ENCODE peak calls at places on chromosomes 7 and 10, in five cellular contexts. One of them, this sample, is unnamed.

GRCh38 chr7:138226001-138226476 is 149.8 kb downstream of the AKR1D1 start:
- DNase-seq in PC-3: peak; percentile 57
- DNase-seq in nephron progenitor cell: no peak
- DNase-seq in heart right ventricle: no peak
- DNase-seq in astrocyte of the spinal cord: peak; percentile 82
- DNase-seq in this sample: no peak

GRCh38 chr7:73770002-73770859 is at the start of gene CLDN3:
- DNase-seq in astrocyte of the spinal cord: no peak
- DNase-seq in nephron progenitor cell: peak; percentile 76
- DNase-seq in PC-3: peak; percentile 92
- DNase-seq in heart right ventricle: no peak
- DNase-seq in this sample: peak; percentile 33

GRCh38 chr10:78194539-78195402 is 161.1 kb downstream of the RPS24 start:
- DNase-seq in astrocyte of the spinal cord: peak; percentile 17
- DNase-seq in heart right ventricle: no peak
- DNase-seq in PC-3: peak; percentile 64
- DNase-seq in nephron progenitor cell: no peak
- DNase-seq in this sample: no peak

GRCh38 chr7:106569500-106569929 is 91.4 kb downstream of the CCDC71L start:
- DNase-seq in astrocyte of the spinal cord: no peak
- DNase-seq in nephron progenitor cell: no peak
- DNase-seq in PC-3: peak; percentile 12
- DNase-seq in heart right ventricle: no peak
- DNase-seq in this sample: no peak

GRCh38 chr10:110860576-110861241 is 11.0 kb upstream of the PDCD4 start:
- DNase-seq in heart right ventricle: no peak
- DNase-seq in astrocyte of the spinal cord: no peak
- DNase-seq in PC-3: no peak
- DNase-seq in nephron progenitor cell: no peak
- DNase-seq in this sample: peak; percentile 82

GRCh38 chr7:107394301-107394700 is 75.6 kb upstream of the GPR22 start:
- DNase-seq in heart right ventricle: no peak
- DNase-seq in PC-3: no peak
- DNase-seq in astrocyte of the spinal cord: no peak
- DNase-seq in nephron progenitor cell: no peak
- DNase-seq in this sample: no peak

GRCh38 chr7:86956567-86956966 is 102.9 kb downstream of the ELAPOR2 start:
- DNase-seq in heart right ventricle: no peak
- DNase-seq in astrocyte of the spinal cord: no peak
- DNase-seq in nephron progenitor cell: no peak
- DNase-seq in PC-3: no peak
- DNase-seq in this sample: no peak

GRCh38 chr10:69558559-69558958 is 14.7 kb downstream of the NEUROG3 start:
- DNase-seq in nephron progenitor cell: no peak
- DNase-seq in heart right ventricle: no peak
- DNase-seq in PC-3: no peak
- DNase-seq in astrocyte of the spinal cord: no peak
- DNase-seq in this sample: no peak

GRCh38 chr10:25753776-25754175 is 180.3 kb upstream of the MYO3A start:
- DNase-seq in astrocyte of the spinal cord: peak; percentile 11
- DNase-seq in heart right ventricle: no peak
- DNase-seq in PC-3: no peak
- DNase-seq in nephron progenitor cell: no peak
- DNase-seq in this sample: no peak

GRCh38 chr7:135801045-135801693 is 52.6 kb upstream of the FAM180A start:
- DNase-seq in PC-3: peak; percentile 80
- DNase-seq in nephron progenitor cell: peak; percentile 28
- DNase-seq in astrocyte of the spinal cord: peak; percentile 73
- DNase-seq in heart right ventricle: no peak
- DNase-seq in this sample: no peak

GRCh38 chr7:3924277-3924676 is 623.2 kb downstream of the SDK1 start:
- DNase-seq in astrocyte of the spinal cord: no peak
- DNase-seq in nephron progenitor cell: no peak
- DNase-seq in PC-3: no peak
- DNase-seq in heart right ventricle: no peak
- DNase-seq in this sample: no peak

GRCh38 chr7:105319578-105319977 is 69.1 kb downstream of the SRPK2 start:
- DNase-seq in heart right ventricle: no peak
- DNase-seq in nephron progenitor cell: no peak
- DNase-seq in PC-3: no peak
- DNase-seq in astrocyte of the spinal cord: no peak
- DNase-seq in this sample: no peak

GRCh38 chr7:47677664-47678063 is 95.8 kb upstream of the TNS3 start:
- DNase-seq in astrocyte of the spinal cord: no peak
- DNase-seq in PC-3: peak; percentile 18
- DNase-seq in nephron progenitor cell: no peak
- DNase-seq in heart right ventricle: no peak
- DNase-seq in this sample: no peak

GRCh38 chr7:37943905-37944736 is 23.7 kb downstream of the EPDR1 start:
- DNase-seq in heart right ventricle: no peak
- DNase-seq in PC-3: peak; percentile 38
- DNase-seq in nephron progenitor cell: no peak
- DNase-seq in astrocyte of the spinal cord: no peak
- DNase-seq in this sample: peak; percentile 28

GRCh38 chr7:117247809-117248208 is 75.0 kb downstream of the WNT2 start:
- DNase-seq in PC-3: no peak
- DNase-seq in heart right ventricle: no peak
- DNase-seq in astrocyte of the spinal cord: peak; percentile 26
- DNase-seq in nephron progenitor cell: no peak
- DNase-seq in this sample: no peak

GRCh38 chr7:120064565-120064964 is 208.4 kb upstream of the KCND2 start:
- DNase-seq in nephron progenitor cell: no peak
- DNase-seq in astrocyte of the spinal cord: peak; percentile 13
- DNase-seq in heart right ventricle: no peak
- DNase-seq in PC-3: no peak
- DNase-seq in this sample: no peak

GRCh38 chr10:118958984-118959916 is 70.3 kb upstream of the NANOS1 start:
- DNase-seq in PC-3: peak; percentile 79
- DNase-seq in nephron progenitor cell: no peak
- DNase-seq in astrocyte of the spinal cord: peak; percentile 40
- DNase-seq in heart right ventricle: peak; percentile 53
- DNase-seq in this sample: no peak

GRCh38 chr10:118692911-118693310 is 61.9 kb downstream of the CACUL1 start:
- DNase-seq in heart right ventricle: no peak
- DNase-seq in astrocyte of the spinal cord: peak; percentile 85
- DNase-seq in nephron progenitor cell: no peak
- DNase-seq in PC-3: peak; percentile 25
- DNase-seq in this sample: no peak

GRCh38 chr7:127946847-127947246 is 84.4 kb downstream of the LRRC4 start:
- DNase-seq in astrocyte of the spinal cord: no peak
- DNase-seq in nephron progenitor cell: no peak
- DNase-seq in PC-3: no peak
- DNase-seq in heart right ventricle: no peak
- DNase-seq in this sample: no peak

GRCh38 chr7:5443678-5444077 is 20.0 kb upstream of the TNRC18 start:
- DNase-seq in PC-3: no peak
- DNase-seq in astrocyte of the spinal cord: no peak
- DNase-seq in nephron progenitor cell: no peak
- DNase-seq in heart right ventricle: no peak
- DNase-seq in this sample: no peak

GRCh38 chr7:31175672-31176071 is 123.6 kb downstream of the ADCYAP1R1 start:
- DNase-seq in PC-3: peak; percentile 8
- DNase-seq in nephron progenitor cell: no peak
- DNase-seq in astrocyte of the spinal cord: no peak
- DNase-seq in heart right ventricle: no peak
- DNase-seq in this sample: no peak

GRCh38 chr10:77175631-77176222 is 461.9 kb downstream of the KCNMA1 start:
- DNase-seq in astrocyte of the spinal cord: no peak
- DNase-seq in nephron progenitor cell: no peak
- DNase-seq in PC-3: no peak
- DNase-seq in heart right ventricle: no peak
- DNase-seq in this sample: no peak

GRCh38 chr10:4352566-4352961 is 473.4 kb upstream of the AKR1E2 start:
- DNase-seq in PC-3: no peak
- DNase-seq in nephron progenitor cell: no peak
- DNase-seq in heart right ventricle: no peak
- DNase-seq in astrocyte of the spinal cord: no peak
- DNase-seq in this sample: no peak

GRCh38 chr10:68318331-68319059 is 13.4 kb upstream of the HNRNPH3 start:
- DNase-seq in heart right ventricle: no peak
- DNase-seq in nephron progenitor cell: no peak
- DNase-seq in astrocyte of the spinal cord: no peak
- DNase-seq in PC-3: no peak
- DNase-seq in this sample: no peak

GRCh38 chr7:74569501-74570075 is 87.9 kb upstream of the GTF2I start:
- DNase-seq in heart right ventricle: no peak
- DNase-seq in PC-3: no peak
- DNase-seq in astrocyte of the spinal cord: no peak
- DNase-seq in nephron progenitor cell: no peak
- DNase-seq in this sample: no peak

GRCh38 chr7:55077581-55078410 is 59.0 kb downstream of the EGFR start:
- DNase-seq in astrocyte of the spinal cord: no peak
- DNase-seq in heart right ventricle: no peak
- DNase-seq in PC-3: no peak
- DNase-seq in nephron progenitor cell: no peak
- DNase-seq in this sample: no peak

GRCh38 chr7:111266613-111267012 is 175.7 kb downstream of the LRRN3 start:
- DNase-seq in heart right ventricle: no peak
- DNase-seq in astrocyte of the spinal cord: peak; percentile 48
- DNase-seq in PC-3: peak; percentile 3
- DNase-seq in nephron progenitor cell: no peak
- DNase-seq in this sample: no peak

GRCh38 chr7:77800158-77800557 is 1.6 kb downstream of the PHTF2 start:
- DNase-seq in astrocyte of the spinal cord: no peak
- DNase-seq in PC-3: no peak
- DNase-seq in heart right ventricle: no peak
- DNase-seq in nephron progenitor cell: no peak
- DNase-seq in this sample: no peak

DNA sequence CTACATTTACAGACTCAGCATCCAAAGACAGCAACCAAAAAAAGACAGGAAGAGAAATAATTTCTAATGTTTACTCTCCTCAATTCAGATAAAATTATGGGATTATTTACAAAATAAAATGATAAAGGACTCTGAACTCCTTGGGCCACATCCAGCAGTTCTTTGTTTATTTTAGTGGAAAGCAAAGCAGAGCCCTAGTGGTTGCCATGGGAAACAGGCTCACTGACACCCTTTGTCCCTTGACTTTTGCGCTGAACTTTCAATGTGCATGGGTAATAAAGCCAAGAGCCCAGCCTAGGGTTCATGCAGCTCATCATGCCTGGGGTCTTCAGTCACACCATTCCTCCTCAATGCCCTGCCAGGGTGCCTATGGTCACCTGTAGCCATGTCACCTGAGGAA is 442.6 kb upstream of the IGFBP3 start:
- DNase-seq in astrocyte of the spinal cord: no peak
- DNase-seq in nephron progenitor cell: no peak
- DNase-seq in heart right ventricle: no peak
- DNase-seq in PC-3: no peak
- DNase-seq in this sample: no peak
- TF ChIP-seq CTCF in astrocyte of the spinal cord: peak; percentile 3
- TF ChIP-seq CTCF in nephron progenitor cell: peak; percentile 20
- TF ChIP-seq CTCF in heart right ventricle: no peak
- TF ChIP-seq CTCF in PC-3: no peak
- TF ChIP-seq CTCF in this sample: no peak

DNA sequence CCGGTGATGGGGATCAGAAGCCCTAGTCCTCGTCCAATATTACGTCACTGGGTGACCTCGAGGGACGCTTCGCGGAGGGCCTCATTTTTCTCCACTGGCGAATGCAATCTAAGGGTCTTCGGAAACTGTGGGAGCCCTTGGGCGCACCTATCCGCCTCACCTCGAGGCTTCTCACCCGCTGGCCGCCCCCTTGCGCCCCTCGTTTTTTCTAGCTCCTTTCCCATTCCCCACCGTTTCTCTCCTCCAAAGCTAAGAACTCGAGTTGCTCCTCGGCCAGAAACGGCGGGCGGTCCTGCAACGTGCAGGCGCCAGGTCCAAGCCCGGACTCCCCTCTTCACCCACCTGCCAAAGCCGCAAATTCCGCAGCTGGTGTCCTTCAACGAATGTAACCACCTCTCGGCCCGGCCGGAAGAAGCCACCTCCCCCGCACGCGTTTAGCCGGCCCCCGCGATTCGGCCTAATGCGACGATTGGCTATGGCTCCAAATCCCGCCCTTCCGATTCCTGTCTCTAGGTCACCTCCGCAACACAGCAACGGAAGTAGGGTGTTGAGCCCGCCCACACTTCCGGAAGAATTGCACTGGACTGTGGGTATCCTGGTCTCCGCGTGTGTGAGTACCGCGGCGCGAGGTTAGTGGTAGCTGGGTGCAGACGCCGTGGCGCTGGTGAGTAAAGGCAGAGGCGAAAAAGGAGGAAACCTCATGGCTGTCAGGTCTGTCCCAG is at the start of the genes ATP5MK and PDCD11:
- DNase-seq in heart right ventricle: peak; percentile 96
- DNase-seq in nephron progenitor cell: peak; percentile 95
- DNase-seq in astrocyte of the spinal cord: peak; percentile 97
- DNase-seq in PC-3: peak; percentile 95
- DNase-seq in this sample: peak; percentile 95
- TF ChIP-seq CTCF in heart right ventricle: peak; percentile 23
- TF ChIP-seq CTCF in nephron progenitor cell: no peak
- TF ChIP-seq CTCF in astrocyte of the spinal cord: peak; percentile 32
- TF ChIP-seq CTCF in PC-3: no peak
- TF ChIP-seq CTCF in this sample: no peak

GRCh38 chr7:151205749-151206148 is 4.5 kb downstream of the H2BK1 start:
- DNase-seq in heart right ventricle: no peak
- DNase-seq in astrocyte of the spinal cord: no peak
- DNase-seq in PC-3: no peak
- DNase-seq in nephron progenitor cell: no peak
- DNase-seq in this sample: no peak

GRCh38 chr7:151201751-151202150 is 8.5 kb downstream of the H2BK1 start:
- DNase-seq in PC-3: no peak
- DNase-seq in heart right ventricle: no peak
- DNase-seq in nephron progenitor cell: no peak
- DNase-seq in astrocyte of the spinal cord: no peak
- DNase-seq in this sample: no peak

GRCh38 chr7:151206914-151207313 is 3.4 kb downstream of the H2BK1 start:
- DNase-seq in astrocyte of the spinal cord: no peak
- DNase-seq in heart right ventricle: no peak
- DNase-seq in PC-3: no peak
- DNase-seq in nephron progenitor cell: no peak
- DNase-seq in this sample: no peak

GRCh38 chr7:151202836-151203235 is 7.5 kb downstream of the H2BK1 start:
- DNase-seq in heart right ventricle: no peak
- DNase-seq in astrocyte of the spinal cord: no peak
- DNase-seq in nephron progenitor cell: no peak
- DNase-seq in PC-3: no peak
- DNase-seq in this sample: no peak

GRCh38 chr7:151204383-151205032 is 5.8 kb downstream of the H2BK1 start:
- DNase-seq in heart right ventricle: no peak
- DNase-seq in nephron progenitor cell: no peak
- DNase-seq in PC-3: no peak
- DNase-seq in astrocyte of the spinal cord: no peak
- DNase-seq in this sample: no peak
- TF ChIP-seq CTCF in heart right ventricle: no peak
- TF ChIP-seq CTCF in nephron progenitor cell: no peak
- TF ChIP-seq CTCF in PC-3: no peak
- TF ChIP-seq CTCF in astrocyte of the spinal cord: no peak
- TF ChIP-seq CTCF in this sample: no peak

DNA sequence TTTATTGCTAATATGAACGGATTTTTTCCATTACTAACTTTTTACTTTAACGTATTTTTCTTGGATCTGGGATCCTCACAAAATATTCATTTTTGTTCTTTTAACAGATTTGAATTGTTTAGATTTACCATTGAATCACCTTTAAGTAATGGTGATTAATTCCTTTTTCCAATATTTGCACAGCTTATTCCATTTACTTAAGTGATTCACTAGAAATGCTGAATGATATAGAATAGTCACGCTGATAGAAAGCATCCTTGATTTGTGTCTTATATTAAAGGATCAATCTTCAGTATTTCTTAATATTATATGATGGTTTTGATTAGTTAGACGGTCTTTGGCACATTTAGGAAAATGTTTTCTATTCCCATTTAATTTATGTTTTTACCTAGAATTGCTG is 116.4 kb upstream of the LRRTM3 start:
- DNase-seq in astrocyte of the spinal cord: no peak
- DNase-seq in nephron progenitor cell: no peak
- DNase-seq in heart right ventricle: no peak
- DNase-seq in PC-3: peak; percentile 97
- DNase-seq in this sample: no peak
- TF ChIP-seq CTCF in astrocyte of the spinal cord: no peak
- TF ChIP-seq CTCF in nephron progenitor cell: no peak
- TF ChIP-seq CTCF in heart right ventricle: no peak
- TF ChIP-seq CTCF in PC-3: no peak
- TF ChIP-seq CTCF in this sample: no peak

This sample was measured in glutamatergic neuron.